ENCODE peak calls at places on chromosomes 6 and 20, in nine cellular contexts. One of them, this sample, is unnamed.

GRCh38 chr20:47502801-47503239 is 1.1 kb downstream of the NCOA3 start:
- DNase-seq in GM12865: peak
- DNase-seq in fibroblast of the aortic adventitia: peak
- DNase-seq in A549: peak
- DNase-seq in neural progenitor cell: peak
- DNase-seq in endodermal cell: no peak
- DNase-seq in right atrium auricular region: no peak
- DNase-seq in Peyer's patch: peak
- DNase-seq in fibroblast of lung: peak
- DNase-seq in this sample: no peak

GRCh38 chr6:89567635-89568390 is 70.7 kb downstream of the LYRM2 start:
- DNase-seq in fibroblast of the aortic adventitia: no peak
- DNase-seq in A549: no peak
- DNase-seq in right atrium auricular region: no peak
- DNase-seq in Peyer's patch: no peak
- DNase-seq in GM12865: no peak
- DNase-seq in endodermal cell: no peak
- DNase-seq in fibroblast of lung: no peak
- DNase-seq in neural progenitor cell: no peak
- DNase-seq in this sample: no peak

GRCh38 chr20:62744761-62745160 is 36.1 kb downstream of the NTSR1 start:
- DNase-seq in neural progenitor cell: no peak
- DNase-seq in fibroblast of the aortic adventitia: no peak
- DNase-seq in right atrium auricular region: no peak
- DNase-seq in fibroblast of lung: no peak
- DNase-seq in Peyer's patch: no peak
- DNase-seq in endodermal cell: no peak
- DNase-seq in A549: no peak
- DNase-seq in GM12865: no peak
- DNase-seq in this sample: peak

GRCh38 chr20:50413088-50413500 is 97.1 kb upstream of the PTPN1 start:
- DNase-seq in fibroblast of the aortic adventitia: peak
- DNase-seq in A549: no peak
- DNase-seq in GM12865: no peak
- DNase-seq in endodermal cell: peak
- DNase-seq in fibroblast of lung: peak
- DNase-seq in neural progenitor cell: no peak
- DNase-seq in right atrium auricular region: no peak
- DNase-seq in Peyer's patch: no peak
- DNase-seq in this sample: no peak

GRCh38 chr20:13119583-13119982 is 101.5 kb upstream of the ISM1 start:
- DNase-seq in fibroblast of the aortic adventitia: peak
- DNase-seq in neural progenitor cell: peak
- DNase-seq in GM12865: peak
- DNase-seq in fibroblast of lung: peak
- DNase-seq in Peyer's patch: no peak
- DNase-seq in endodermal cell: peak
- DNase-seq in right atrium auricular region: no peak
- DNase-seq in A549: peak
- DNase-seq in this sample: no peak

GRCh38 chr6:109454483-109455160 is 950 bp downstream of the MICAL1 start:
- DNase-seq in Peyer's patch: peak
- DNase-seq in neural progenitor cell: no peak
- DNase-seq in GM12865: peak
- DNase-seq in fibroblast of the aortic adventitia: peak
- DNase-seq in right atrium auricular region: no peak
- DNase-seq in fibroblast of lung: peak
- DNase-seq in A549: no peak
- DNase-seq in endodermal cell: no peak
- DNase-seq in this sample: no peak

GRCh38 chr6:14001329-14002012 is 76.7 kb downstream of the RNF182 start:
- DNase-seq in fibroblast of lung: peak
- DNase-seq in Peyer's patch: no peak
- DNase-seq in A549: peak
- DNase-seq in endodermal cell: no peak
- DNase-seq in GM12865: no peak
- DNase-seq in fibroblast of the aortic adventitia: peak
- DNase-seq in neural progenitor cell: no peak
- DNase-seq in right atrium auricular region: no peak
- DNase-seq in this sample: no peak

GRCh38 chr6:157625764-157626163 is 197.3 kb upstream of the SNX9 start:
- DNase-seq in fibroblast of the aortic adventitia: no peak
- DNase-seq in A549: no peak
- DNase-seq in neural progenitor cell: no peak
- DNase-seq in Peyer's patch: no peak
- DNase-seq in endodermal cell: no peak
- DNase-seq in right atrium auricular region: no peak
- DNase-seq in fibroblast of lung: no peak
- DNase-seq in GM12865: peak
- DNase-seq in this sample: no peak

GRCh38 chr20:2301164-2301622 is 5.4 kb downstream of the TGM3 start:
- DNase-seq in Peyer's patch: peak
- DNase-seq in A549: no peak
- DNase-seq in fibroblast of the aortic adventitia: no peak
- DNase-seq in fibroblast of lung: no peak
- DNase-seq in GM12865: peak
- DNase-seq in right atrium auricular region: peak
- DNase-seq in endodermal cell: no peak
- DNase-seq in neural progenitor cell: no peak
- DNase-seq in this sample: no peak

GRCh38 chr20:19003759-19004336 is 190.3 kb downstream of the SCP2D1 start:
- DNase-seq in right atrium auricular region: no peak
- DNase-seq in fibroblast of lung: no peak
- DNase-seq in endodermal cell: no peak
- DNase-seq in neural progenitor cell: no peak
- DNase-seq in GM12865: no peak
- DNase-seq in Peyer's patch: no peak
- DNase-seq in fibroblast of the aortic adventitia: no peak
- DNase-seq in A549: no peak
- DNase-seq in this sample: no peak

GRCh38 chr20:44288252-44288651 is 22.8 kb downstream of the FITM2 start:
- DNase-seq in fibroblast of lung: no peak
- DNase-seq in right atrium auricular region: no peak
- DNase-seq in GM12865: peak
- DNase-seq in neural progenitor cell: no peak
- DNase-seq in A549: no peak
- DNase-seq in fibroblast of the aortic adventitia: no peak
- DNase-seq in Peyer's patch: no peak
- DNase-seq in endodermal cell: no peak
- DNase-seq in this sample: no peak

GRCh38 chr6:138036111-138036510 is 71.1 kb downstream of the PERP start:
- DNase-seq in A549: no peak
- DNase-seq in endodermal cell: peak
- DNase-seq in GM12865: no peak
- DNase-seq in Peyer's patch: no peak
- DNase-seq in right atrium auricular region: no peak
- DNase-seq in fibroblast of the aortic adventitia: no peak
- DNase-seq in neural progenitor cell: no peak
- DNase-seq in fibroblast of lung: no peak
- DNase-seq in this sample: no peak
- TF ChIP-seq CTCF in A549: no peak
- TF ChIP-seq CTCF in endodermal cell: no peak
- TF ChIP-seq CTCF in GM12865: no peak
- TF ChIP-seq CTCF in Peyer's patch: no peak
- TF ChIP-seq CTCF in right atrium auricular region: no peak
- TF ChIP-seq CTCF in fibroblast of the aortic adventitia: no peak
- TF ChIP-seq CTCF in neural progenitor cell: no peak
- TF ChIP-seq CTCF in fibroblast of lung: no peak
- TF ChIP-seq CTCF in this sample: no peak

GRCh38 chr6:102619585-102619984 is 1226.1 kb downstream of the GRIK2 start:
- DNase-seq in right atrium auricular region: no peak
- DNase-seq in endodermal cell: no peak
- DNase-seq in fibroblast of the aortic adventitia: peak
- DNase-seq in GM12865: no peak
- DNase-seq in A549: no peak
- DNase-seq in fibroblast of lung: no peak
- DNase-seq in neural progenitor cell: peak
- DNase-seq in Peyer's patch: no peak
- DNase-seq in this sample: no peak
- TF ChIP-seq CTCF in right atrium auricular region: no peak
- TF ChIP-seq CTCF in endodermal cell: peak
- TF ChIP-seq CTCF in fibroblast of the aortic adventitia: no peak
- TF ChIP-seq CTCF in GM12865: peak
- TF ChIP-seq CTCF in A549: no peak
- TF ChIP-seq CTCF in fibroblast of lung: no peak
- TF ChIP-seq CTCF in neural progenitor cell: peak
- TF ChIP-seq CTCF in Peyer's patch: no peak
- TF ChIP-seq CTCF in this sample: peak

DNA sequence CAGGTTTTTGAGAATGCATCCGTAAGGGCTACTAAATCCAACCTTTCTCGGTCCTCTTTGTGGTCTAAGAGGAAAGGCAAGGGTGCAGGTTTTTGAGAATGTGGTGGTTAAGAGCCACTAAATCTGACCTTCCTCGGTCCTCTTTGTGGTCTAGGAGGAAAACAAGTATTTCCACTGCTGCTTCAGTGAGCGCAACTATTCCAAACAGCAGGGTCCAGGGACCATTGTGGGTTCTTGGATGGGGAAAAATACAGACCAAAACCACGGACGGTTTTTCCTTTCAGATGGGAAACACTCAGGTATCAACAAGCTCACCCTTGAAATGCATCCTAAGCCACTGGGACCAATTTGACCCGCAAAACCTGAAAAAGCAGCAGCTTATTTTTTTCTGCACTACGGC is 21.9 kb downstream of the BTBD9 start:
- DNase-seq in endodermal cell: no peak
- DNase-seq in Peyer's patch: no peak
- DNase-seq in fibroblast of lung: no peak
- DNase-seq in A549: no peak
- DNase-seq in neural progenitor cell: no peak
- DNase-seq in right atrium auricular region: no peak
- DNase-seq in GM12865: no peak
- DNase-seq in fibroblast of the aortic adventitia: no peak
- DNase-seq in this sample: no peak
- TF ChIP-seq CTCF in endodermal cell: no peak
- TF ChIP-seq CTCF in Peyer's patch: no peak
- TF ChIP-seq CTCF in fibroblast of lung: no peak
- TF ChIP-seq CTCF in A549: no peak
- TF ChIP-seq CTCF in neural progenitor cell: no peak
- TF ChIP-seq CTCF in right atrium auricular region: no peak
- TF ChIP-seq CTCF in GM12865: no peak
- TF ChIP-seq CTCF in fibroblast of the aortic adventitia: no peak
- TF ChIP-seq CTCF in this sample: no peak

DNA sequence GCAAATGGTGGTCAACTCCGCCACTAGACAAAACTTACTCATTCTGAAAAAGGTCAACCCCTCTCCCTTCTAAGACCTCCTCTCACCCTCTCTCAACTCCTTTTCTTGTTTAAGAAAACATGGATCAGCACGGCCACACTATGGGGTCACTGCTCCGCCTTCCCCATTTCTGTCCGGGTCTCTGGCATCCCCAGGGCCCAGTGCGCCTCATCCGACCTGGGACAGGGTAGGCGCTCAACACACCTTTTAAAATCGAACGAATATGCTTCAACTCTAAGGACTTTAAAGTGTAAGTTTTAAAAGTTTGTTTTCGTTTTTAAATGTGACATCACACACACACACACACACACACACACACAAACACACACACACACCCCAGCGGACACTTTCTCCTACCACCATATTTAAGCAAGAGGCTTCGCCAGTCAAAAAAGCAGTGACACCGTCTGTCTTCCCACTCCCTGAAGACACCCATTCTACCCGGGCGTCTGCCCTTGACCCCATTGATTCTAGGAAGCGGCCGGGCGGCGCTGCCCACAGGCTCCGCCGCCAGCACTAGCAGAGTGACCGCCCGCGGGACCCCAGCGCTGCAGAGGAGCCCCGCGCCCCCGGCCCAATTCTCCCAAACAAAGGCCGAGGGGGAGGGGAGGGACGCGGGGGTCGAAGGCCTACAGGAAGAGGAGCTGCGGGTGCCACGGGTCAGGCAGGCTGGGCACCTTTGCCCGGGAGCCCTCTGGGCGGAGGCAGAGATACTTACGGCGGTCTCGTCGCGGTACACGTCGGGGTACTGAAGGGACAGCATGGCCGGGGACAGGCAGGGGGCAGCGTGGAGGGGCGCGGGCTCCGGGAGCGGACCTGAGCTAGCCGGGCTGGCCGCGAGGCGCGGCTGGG is 547 bp downstream of the PREP start:
- DNase-seq in fibroblast of lung: peak
- DNase-seq in Peyer's patch: no peak
- DNase-seq in fibroblast of the aortic adventitia: peak
- DNase-seq in A549: peak
- DNase-seq in right atrium auricular region: no peak
- DNase-seq in GM12865: peak
- DNase-seq in endodermal cell: peak
- DNase-seq in neural progenitor cell: peak
- DNase-seq in this sample: peak
- TF ChIP-seq CTCF in fibroblast of lung: no peak
- TF ChIP-seq CTCF in Peyer's patch: no peak
- TF ChIP-seq CTCF in fibroblast of the aortic adventitia: peak
- TF ChIP-seq CTCF in A549: no peak
- TF ChIP-seq CTCF in right atrium auricular region: no peak
- TF ChIP-seq CTCF in GM12865: no peak
- TF ChIP-seq CTCF in endodermal cell: no peak
- TF ChIP-seq CTCF in neural progenitor cell: no peak
- TF ChIP-seq CTCF in this sample: no peak

GRCh38 chr6:10847684-10848083 is 9.3 kb upstream of the MAK start:
- DNase-seq in endodermal cell: no peak
- DNase-seq in fibroblast of the aortic adventitia: no peak
- DNase-seq in right atrium auricular region: no peak
- DNase-seq in Peyer's patch: no peak
- DNase-seq in neural progenitor cell: no peak
- DNase-seq in GM12865: no peak
- DNase-seq in A549: no peak
- DNase-seq in fibroblast of lung: no peak
- DNase-seq in this sample: no peak
- TF ChIP-seq CTCF in endodermal cell: peak
- TF ChIP-seq CTCF in fibroblast of the aortic adventitia: no peak
- TF ChIP-seq CTCF in right atrium auricular region: no peak
- TF ChIP-seq CTCF in Peyer's patch: no peak
- TF ChIP-seq CTCF in neural progenitor cell: peak
- TF ChIP-seq CTCF in GM12865: peak
- TF ChIP-seq CTCF in A549: peak
- TF ChIP-seq CTCF in fibroblast of lung: no peak
- TF ChIP-seq CTCF in this sample: peak

GRCh38 chr20:9353916-9354276 is 160.5 kb upstream of the LAMP5 start:
- DNase-seq in A549: no peak
- DNase-seq in endodermal cell: no peak
- DNase-seq in neural progenitor cell: no peak
- DNase-seq in fibroblast of the aortic adventitia: peak
- DNase-seq in fibroblast of lung: peak
- DNase-seq in right atrium auricular region: no peak
- DNase-seq in Peyer's patch: no peak
- DNase-seq in GM12865: no peak
- DNase-seq in this sample: no peak

GRCh38 chr20:9352740-9353139 is 161.7 kb upstream of the LAMP5 start:
- DNase-seq in Peyer's patch: no peak
- DNase-seq in fibroblast of lung: no peak
- DNase-seq in endodermal cell: no peak
- DNase-seq in fibroblast of the aortic adventitia: no peak
- DNase-seq in GM12865: no peak
- DNase-seq in right atrium auricular region: no peak
- DNase-seq in A549: no peak
- DNase-seq in neural progenitor cell: no peak
- DNase-seq in this sample: no peak

GRCh38 chr20:9353180-9353915 is 161.0 kb upstream of the LAMP5 start:
- DNase-seq in Peyer's patch: no peak
- DNase-seq in fibroblast of the aortic adventitia: no peak
- DNase-seq in right atrium auricular region: no peak
- DNase-seq in A549: no peak
- DNase-seq in endodermal cell: no peak
- DNase-seq in neural progenitor cell: no peak
- DNase-seq in GM12865: no peak
- DNase-seq in fibroblast of lung: no peak
- DNase-seq in this sample: no peak

GRCh38 chr20:9359561-9360308 is 154.7 kb upstream of the LAMP5 start:
- DNase-seq in fibroblast of the aortic adventitia: peak
- DNase-seq in Peyer's patch: no peak
- DNase-seq in endodermal cell: peak
- DNase-seq in A549: peak
- DNase-seq in GM12865: peak
- DNase-seq in right atrium auricular region: no peak
- DNase-seq in fibroblast of lung: peak
- DNase-seq in neural progenitor cell: peak
- DNase-seq in this sample: no peak

GRCh38 chr20:9354579-9354978 is 159.8 kb upstream of the LAMP5 start:
- DNase-seq in A549: no peak
- DNase-seq in right atrium auricular region: no peak
- DNase-seq in endodermal cell: no peak
- DNase-seq in neural progenitor cell: no peak
- DNase-seq in Peyer's patch: no peak
- DNase-seq in fibroblast of the aortic adventitia: no peak
- DNase-seq in fibroblast of lung: no peak
- DNase-seq in GM12865: no peak
- DNase-seq in this sample: no peak
- TF ChIP-seq CTCF in A549: no peak
- TF ChIP-seq CTCF in right atrium auricular region: no peak
- TF ChIP-seq CTCF in endodermal cell: no peak
- TF ChIP-seq CTCF in neural progenitor cell: no peak
- TF ChIP-seq CTCF in Peyer's patch: no peak
- TF ChIP-seq CTCF in fibroblast of the aortic adventitia: no peak
- TF ChIP-seq CTCF in fibroblast of lung: no peak
- TF ChIP-seq CTCF in GM12865: no peak
- TF ChIP-seq CTCF in this sample: no peak

This sample was measured in chondrocyte.